ENCODE peak calls at places on chromosomes 11 and 22, in seven cellular contexts. Z, M, E, G, U, F and K are unnamed samples.
A peak's percentile ranks its signal among the peaks of the same experiment; 100 is the strongest.

GRCh38 chr11:112795142-112795815 is 165.9 kb upstream of the NCAM1 start:
- DNase-seq in F (no peak), G (no peak), Z (peak; percentile 49), U (no peak), M (no peak), E (no peak), K (no peak)

GRCh38 chr11:13983081-13983751 is 20.7 kb downstream of the SPON1 start:
- DNase-seq in E (no peak), G (no peak), Z (peak; percentile 25), M (no peak), F (no peak), U (no peak), K (no peak)

GRCh38 chr22:23970201-23970641 is 3.5 kb downstream of the DDTL start:
- DNase-seq in G (no peak), Z (no peak), M (no peak), U (no peak), E (no peak), F (no peak), K (no peak)

GRCh38 chr11:98227266-98227665 is 793.5 kb upstream of the CNTN5 start:
- DNase-seq in F (no peak), U (no peak), M (no peak), E (no peak), Z (no peak), G (no peak), K (no peak)

GRCh38 chr11:13126430-13126829 is 117.3 kb downstream of the RASSF10 start:
- DNase-seq in E (no peak), U (no peak), G (peak; percentile 98), Z (peak; percentile 83), F (no peak), M (no peak), K (no peak)

GRCh38 chr11:3052109-3052479 is 5.1 kb downstream of the CARS1 start:
- DNase-seq in M (no peak), U (no peak), E (no peak), G (no peak), F (no peak), Z (no peak), K (no peak)

GRCh38 chr22:32926600-32926999 is 125.1 kb downstream of the TIMP3 start:
- DNase-seq in G (peak; percentile 8), M (no peak), Z (peak; percentile 37), E (no peak), F (no peak), U (no peak), K (no peak)

GRCh38 chr11:64210301-64211020 is 3.9 kb downstream of the FERMT3 start:
- DNase-seq in E (no peak), U (no peak), M (no peak), G (no peak), Z (no peak), F (no peak), K (no peak)

GRCh38 chr11:102109896-102110760 is at the start of gene YAP1:
- DNase-seq in Z (peak; percentile 92), E (peak; percentile 27), G (peak; percentile 90), U (peak; percentile 20), F (peak; percentile 26), M (peak; percentile 55), K (peak; percentile 6)

GRCh38 chr22:48376936-48377335 is 1450.7 kb downstream of the BRD1 start:
- DNase-seq in E (no peak), M (no peak), F (no peak), G (no peak), U (no peak), Z (no peak), K (no peak)

GRCh38 chr11:78425436-78425835 is 7.8 kb upstream of the GAB2 start:
- DNase-seq in G (no peak), F (no peak), M (no peak), Z (no peak), E (no peak), U (no peak), K (no peak)